ENCODE peak calls at places on chromosomes 4 and X, in seven cellular contexts. One of them, this sample, is unnamed.

GRCh38 chr4:152727784-152728183 is 48.0 kb upstream of the TMEM154 start:
- DNase-seq in CD4-positive, alpha-beta T cell: no peak
- DNase-seq in AG04450: no peak
- DNase-seq in RPMI7951: no peak
- DNase-seq in epithelial cell of esophagus: no peak
- DNase-seq in AG08395: no peak
- DNase-seq in posterior cingulate gyrus: no peak
- DNase-seq in this sample: no peak

GRCh38 chrX:120741452-120741851 is 111.6 kb upstream of the C1GALT1C1 start:
- DNase-seq in CD4-positive, alpha-beta T cell: no peak
- DNase-seq in AG04450: no peak
- DNase-seq in RPMI7951: no peak
- DNase-seq in epithelial cell of esophagus: peak
- DNase-seq in AG08395: no peak
- DNase-seq in posterior cingulate gyrus: no peak
- DNase-seq in this sample: no peak

GRCh38 chr4:118741456-118741855 is 56.3 kb downstream of the METTL14 start:
- DNase-seq in CD4-positive, alpha-beta T cell: no peak
- DNase-seq in AG04450: no peak
- DNase-seq in RPMI7951: no peak
- DNase-seq in epithelial cell of esophagus: no peak
- DNase-seq in AG08395: no peak
- DNase-seq in posterior cingulate gyrus: no peak
- DNase-seq in this sample: no peak

GRCh38 chr4:85828295-85828910 is 353.5 kb downstream of the ARHGAP24 start:
- DNase-seq in CD4-positive, alpha-beta T cell: no peak
- DNase-seq in AG04450: no peak
- DNase-seq in RPMI7951: peak
- DNase-seq in epithelial cell of esophagus: peak
- DNase-seq in AG08395: peak
- DNase-seq in posterior cingulate gyrus: no peak
- DNase-seq in this sample: no peak

GRCh38 chr4:179843370-179843769 is 2399.8 kb upstream of the TENM3 start:
- DNase-seq in CD4-positive, alpha-beta T cell: no peak
- DNase-seq in AG04450: no peak
- DNase-seq in RPMI7951: no peak
- DNase-seq in epithelial cell of esophagus: no peak
- DNase-seq in AG08395: no peak
- DNase-seq in posterior cingulate gyrus: no peak
- DNase-seq in this sample: no peak

GRCh38 chrX:13015536-13016236 is 28.7 kb downstream of the FAM9C start:
- DNase-seq in CD4-positive, alpha-beta T cell: no peak
- DNase-seq in AG04450: no peak
- DNase-seq in RPMI7951: no peak
- DNase-seq in epithelial cell of esophagus: no peak
- DNase-seq in AG08395: no peak
- DNase-seq in posterior cingulate gyrus: no peak
- DNase-seq in this sample: no peak

GRCh38 chr4:78337216-78337615 is 214.4 kb upstream of the ANXA3 start:
- DNase-seq in CD4-positive, alpha-beta T cell: no peak
- DNase-seq in AG04450: no peak
- DNase-seq in RPMI7951: no peak
- DNase-seq in epithelial cell of esophagus: no peak
- DNase-seq in AG08395: peak
- DNase-seq in posterior cingulate gyrus: no peak
- DNase-seq in this sample: no peak

GRCh38 chr4:26780524-26780923 is 80.1 kb upstream of the STIM2 start:
- DNase-seq in CD4-positive, alpha-beta T cell: no peak
- DNase-seq in AG04450: no peak
- DNase-seq in RPMI7951: peak
- DNase-seq in epithelial cell of esophagus: peak
- DNase-seq in AG08395: no peak
- DNase-seq in posterior cingulate gyrus: no peak
- DNase-seq in this sample: no peak

GRCh38 chrX:1416327-1416784 is 24.4 kb upstream of the SLC25A6 start:
- DNase-seq in CD4-positive, alpha-beta T cell: no peak
- DNase-seq in AG04450: no peak
- DNase-seq in RPMI7951: no peak
- DNase-seq in epithelial cell of esophagus: no peak
- DNase-seq in AG08395: no peak
- DNase-seq in posterior cingulate gyrus: no peak
- DNase-seq in this sample: no peak

GRCh38 chr4:150960818-150961217 is 54.3 kb downstream of the LRBA start:
- DNase-seq in CD4-positive, alpha-beta T cell: no peak
- DNase-seq in AG04450: no peak
- DNase-seq in RPMI7951: peak
- DNase-seq in epithelial cell of esophagus: peak
- DNase-seq in AG08395: peak
- DNase-seq in posterior cingulate gyrus: no peak
- DNase-seq in this sample: peak

GRCh38 chr4:114383055-114383454 is 215.6 kb upstream of the UGT8 start:
- DNase-seq in CD4-positive, alpha-beta T cell: no peak
- DNase-seq in AG04450: no peak
- DNase-seq in RPMI7951: no peak
- DNase-seq in epithelial cell of esophagus: no peak
- DNase-seq in AG08395: no peak
- DNase-seq in posterior cingulate gyrus: no peak
- DNase-seq in this sample: no peak

GRCh38 chr4:137610960-137611359 is 78.7 kb upstream of the PCDH18 start:
- DNase-seq in CD4-positive, alpha-beta T cell: no peak
- DNase-seq in AG04450: no peak
- DNase-seq in RPMI7951: no peak
- DNase-seq in epithelial cell of esophagus: peak
- DNase-seq in AG08395: no peak
- DNase-seq in posterior cingulate gyrus: no peak
- DNase-seq in this sample: no peak

GRCh38 chr4:168734703-168735688 is 238.1 kb downstream of the PALLD start:
- DNase-seq in CD4-positive, alpha-beta T cell: no peak
- DNase-seq in AG04450: no peak
- DNase-seq in RPMI7951: no peak
- DNase-seq in epithelial cell of esophagus: no peak
- DNase-seq in AG08395: no peak
- DNase-seq in posterior cingulate gyrus: no peak
- DNase-seq in this sample: no peak

GRCh38 chr4:166842795-166843261 is 391.5 kb downstream of the SPOCK3 start:
- DNase-seq in CD4-positive, alpha-beta T cell: no peak
- DNase-seq in AG04450: no peak
- DNase-seq in RPMI7951: no peak
- DNase-seq in epithelial cell of esophagus: no peak
- DNase-seq in AG08395: no peak
- DNase-seq in posterior cingulate gyrus: no peak
- DNase-seq in this sample: no peak

GRCh38 chrX:47218920-47219815 is 687 bp downstream of the CDK16 start:
- DNase-seq in CD4-positive, alpha-beta T cell: peak
- DNase-seq in AG04450: no peak
- DNase-seq in RPMI7951: peak
- DNase-seq in epithelial cell of esophagus: no peak
- DNase-seq in AG08395: peak
- DNase-seq in posterior cingulate gyrus: no peak
- DNase-seq in this sample: no peak

GRCh38 chr4:22743290-22743689 is 50.6 kb downstream of the GBA3 start:
- DNase-seq in CD4-positive, alpha-beta T cell: no peak
- DNase-seq in AG04450: no peak
- DNase-seq in RPMI7951: no peak
- DNase-seq in epithelial cell of esophagus: no peak
- DNase-seq in AG08395: no peak
- DNase-seq in posterior cingulate gyrus: no peak
- DNase-seq in this sample: no peak

GRCh38 chr4:114226968-114227760 is 247.7 kb upstream of the ARSJ start:
- DNase-seq in CD4-positive, alpha-beta T cell: no peak
- DNase-seq in AG04450: no peak
- DNase-seq in RPMI7951: no peak
- DNase-seq in epithelial cell of esophagus: no peak
- DNase-seq in AG08395: no peak
- DNase-seq in posterior cingulate gyrus: no peak
- DNase-seq in this sample: no peak

GRCh38 chr4:8319731-8320385 is 50.3 kb downstream of the HTRA3 start:
- DNase-seq in CD4-positive, alpha-beta T cell: no peak
- DNase-seq in AG04450: no peak
- DNase-seq in RPMI7951: no peak
- DNase-seq in epithelial cell of esophagus: peak
- DNase-seq in AG08395: peak
- DNase-seq in posterior cingulate gyrus: no peak
- DNase-seq in this sample: peak

GRCh38 chr4:55808187-55808586 is 11.4 kb upstream of the EXOC1L start:
- DNase-seq in CD4-positive, alpha-beta T cell: no peak
- DNase-seq in AG04450: no peak
- DNase-seq in RPMI7951: peak
- DNase-seq in epithelial cell of esophagus: no peak
- DNase-seq in AG08395: no peak
- DNase-seq in posterior cingulate gyrus: no peak
- DNase-seq in this sample: no peak

GRCh38 chr4:31106419-31106818 is 386.2 kb downstream of the PCDH7 start:
- DNase-seq in CD4-positive, alpha-beta T cell: no peak
- DNase-seq in AG04450: no peak
- DNase-seq in RPMI7951: peak
- DNase-seq in epithelial cell of esophagus: no peak
- DNase-seq in AG08395: no peak
- DNase-seq in posterior cingulate gyrus: no peak
- DNase-seq in this sample: no peak

GRCh38 chr4:96228463-96228862 is 388.6 kb downstream of the PDHA2 start:
- DNase-seq in CD4-positive, alpha-beta T cell: no peak
- DNase-seq in AG04450: no peak
- DNase-seq in RPMI7951: no peak
- DNase-seq in epithelial cell of esophagus: peak
- DNase-seq in AG08395: no peak
- DNase-seq in posterior cingulate gyrus: no peak
- DNase-seq in this sample: no peak

GRCh38 chr4:56689231-56689630 is 8.1 kb upstream of the HOPX start:
- DNase-seq in CD4-positive, alpha-beta T cell: no peak
- DNase-seq in AG04450: no peak
- DNase-seq in RPMI7951: no peak
- DNase-seq in epithelial cell of esophagus: no peak
- DNase-seq in AG08395: no peak
- DNase-seq in posterior cingulate gyrus: no peak
- DNase-seq in this sample: no peak

GRCh38 chr4:149279331-149279730 is 536.3 kb downstream of the IQCM start:
- DNase-seq in CD4-positive, alpha-beta T cell: no peak
- DNase-seq in AG04450: no peak
- DNase-seq in RPMI7951: no peak
- DNase-seq in epithelial cell of esophagus: no peak
- DNase-seq in AG08395: no peak
- DNase-seq in posterior cingulate gyrus: no peak
- DNase-seq in this sample: no peak

GRCh38 chrX:24204331-24204730 is 54.8 kb downstream of the ZFX start:
- DNase-seq in CD4-positive, alpha-beta T cell: no peak
- DNase-seq in AG04450: no peak
- DNase-seq in RPMI7951: no peak
- DNase-seq in epithelial cell of esophagus: peak
- DNase-seq in AG08395: no peak
- DNase-seq in posterior cingulate gyrus: no peak
- DNase-seq in this sample: no peak

GRCh38 chr4:168632246-168632832 is 135.5 kb downstream of the PALLD start:
- DNase-seq in CD4-positive, alpha-beta T cell: no peak
- DNase-seq in AG04450: no peak
- DNase-seq in RPMI7951: no peak
- DNase-seq in epithelial cell of esophagus: no peak
- DNase-seq in AG08395: no peak
- DNase-seq in posterior cingulate gyrus: no peak
- DNase-seq in this sample: no peak

GRCh38 chr4:125703443-125703842 is 388.7 kb downstream of the FAT4 start:
- DNase-seq in CD4-positive, alpha-beta T cell: no peak
- DNase-seq in AG04450: no peak
- DNase-seq in RPMI7951: peak
- DNase-seq in epithelial cell of esophagus: peak
- DNase-seq in AG08395: peak
- DNase-seq in posterior cingulate gyrus: no peak
- DNase-seq in this sample: no peak